ENCODE peak calls at places on chromosomes 3 and 15, in six cellular contexts. K is ovary, T is HCT116, O is stomach, M is adrenal gland, L is upper lobe of left lung. J is an unnamed sample.

GRCh38 chr3:114879059-114880031 is 267.7 kb downstream of the ZBTB20 start:
- DNase-seq in K (no peak), T (peak), O (no peak), M (peak), L (no peak), J (no peak)

GRCh38 chr15:73983211-73983727 is 8.8 kb downstream of the STOML1 start:
- DNase-seq in K (peak), T (peak), O (no peak), M (peak), L (peak), J (no peak)

GRCh38 chr15:70474367-70474681 is 289.0 kb downstream of the UACA start:
- DNase-seq in K (no peak), T (no peak), O (no peak), M (no peak), L (no peak), J (no peak)

GRCh38 chr3:184472723-184473419 is 88.7 kb upstream of the EPHB3 start:
- DNase-seq in K (no peak), T (no peak), O (no peak), M (peak), L (no peak), J (peak)

GRCh38 chr3:197793246-197793645 is 2.2 kb downstream of the LRCH3 start:
- DNase-seq in K (no peak), T (no peak), O (no peak), M (no peak), L (no peak), J (no peak)

GRCh38 chr15:54131410-54131809 is 153.2 kb downstream of the UNC13C start:
- DNase-seq in K (no peak), T (no peak), O (no peak), M (no peak), L (no peak), J (no peak)

GRCh38 chr3:51319271-51319670 is 65.8 kb upstream of the MANF start:
- DNase-seq in K (no peak), T (no peak), O (no peak), M (no peak), L (no peak), J (no peak)

GRCh38 chr15:70526974-70527325 is 236.4 kb downstream of the UACA start:
- DNase-seq in K (no peak), T (no peak), O (no peak), M (no peak), L (no peak), J (no peak)

GRCh38 chr3:35393916-35394315 is 245.4 kb upstream of the ARPP21 start:
- DNase-seq in K (no peak), T (no peak), O (no peak), M (no peak), L (no peak), J (no peak)

GRCh38 chr3:11567516-11568467 is 75.9 kb downstream of the VGLL4 start:
- DNase-seq in K (peak), T (peak), O (no peak), M (peak), L (no peak), J (no peak)

GRCh38 chr3:167941234-167941995 is 154.3 kb downstream of the GOLIM4 start:
- DNase-seq in K (no peak), T (no peak), O (no peak), M (peak), L (no peak), J (no peak)

GRCh38 chr3:13420051-13420816 is at the start of gene NUP210:
- DNase-seq in K (no peak), T (no peak), O (peak), M (peak), L (peak), J (peak)

GRCh38 chr15:66774001-66774814 is 72.2 kb downstream of the SMAD6 start:
- DNase-seq in K (peak), T (peak), O (peak), M (peak), L (peak), J (peak)

DNA sequence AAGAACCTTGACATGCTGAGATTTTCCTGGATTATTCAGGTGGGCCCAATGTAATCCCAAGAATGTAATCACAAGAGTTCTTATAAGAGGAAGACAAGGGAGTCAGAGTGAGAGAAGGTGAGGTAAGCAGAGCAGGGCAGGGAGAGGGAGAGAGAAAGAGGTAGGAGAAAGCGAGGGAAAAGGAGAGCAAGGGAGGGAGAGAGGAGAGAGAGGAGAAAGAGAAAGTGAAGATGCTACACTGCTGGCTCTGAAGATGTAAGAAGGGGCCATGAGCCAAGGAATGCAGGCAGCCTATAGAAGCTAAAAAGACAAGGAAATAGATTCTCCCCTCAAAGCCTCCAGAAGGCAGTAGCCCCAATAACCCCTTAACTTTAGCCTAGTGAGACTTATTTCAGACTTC is 28.7 kb upstream of the FAM98B start:
- DNase-seq in K (no peak), T (no peak), O (no peak), M (no peak), L (no peak), J (no peak)
- TF ChIP-seq POLR2A in K (no peak), T (no peak), O (no peak), M (no peak), L (no peak), J (no peak)

DNA sequence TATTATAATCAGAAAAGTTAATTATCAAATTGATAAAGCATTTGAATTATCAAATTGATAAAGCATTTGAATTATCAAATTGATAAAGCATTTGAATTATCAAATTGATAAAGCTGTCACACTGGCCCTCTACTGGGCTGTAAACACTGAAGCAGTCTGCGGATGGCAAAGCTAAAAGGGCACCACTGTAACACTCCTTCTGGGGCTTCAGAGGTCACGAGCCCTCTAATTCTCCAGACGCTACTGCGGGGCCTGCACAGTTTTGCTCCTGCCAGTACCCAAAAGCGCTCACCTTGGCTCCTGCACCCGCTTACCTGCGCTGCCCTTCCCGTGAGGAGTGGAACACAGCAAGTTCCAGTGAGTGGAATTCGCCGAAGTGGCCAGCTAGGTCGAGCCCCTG is 409.0 kb upstream of the KCNMB2 start:
- DNase-seq in K (no peak), T (no peak), O (no peak), M (no peak), L (no peak), J (no peak)
- TF ChIP-seq POLR2A in K (no peak), T (no peak), O (no peak), M (no peak), L (no peak), J (no peak)

GRCh38 chr3:41144631-41145030 is 54.7 kb upstream of the CTNNB1 start:
- DNase-seq in K (no peak), T (no peak), O (no peak), M (no peak), L (no peak), J (no peak)
- TF ChIP-seq POLR2A in K (no peak), T (no peak), O (no peak), M (no peak), L (no peak), J (no peak)

DNA sequence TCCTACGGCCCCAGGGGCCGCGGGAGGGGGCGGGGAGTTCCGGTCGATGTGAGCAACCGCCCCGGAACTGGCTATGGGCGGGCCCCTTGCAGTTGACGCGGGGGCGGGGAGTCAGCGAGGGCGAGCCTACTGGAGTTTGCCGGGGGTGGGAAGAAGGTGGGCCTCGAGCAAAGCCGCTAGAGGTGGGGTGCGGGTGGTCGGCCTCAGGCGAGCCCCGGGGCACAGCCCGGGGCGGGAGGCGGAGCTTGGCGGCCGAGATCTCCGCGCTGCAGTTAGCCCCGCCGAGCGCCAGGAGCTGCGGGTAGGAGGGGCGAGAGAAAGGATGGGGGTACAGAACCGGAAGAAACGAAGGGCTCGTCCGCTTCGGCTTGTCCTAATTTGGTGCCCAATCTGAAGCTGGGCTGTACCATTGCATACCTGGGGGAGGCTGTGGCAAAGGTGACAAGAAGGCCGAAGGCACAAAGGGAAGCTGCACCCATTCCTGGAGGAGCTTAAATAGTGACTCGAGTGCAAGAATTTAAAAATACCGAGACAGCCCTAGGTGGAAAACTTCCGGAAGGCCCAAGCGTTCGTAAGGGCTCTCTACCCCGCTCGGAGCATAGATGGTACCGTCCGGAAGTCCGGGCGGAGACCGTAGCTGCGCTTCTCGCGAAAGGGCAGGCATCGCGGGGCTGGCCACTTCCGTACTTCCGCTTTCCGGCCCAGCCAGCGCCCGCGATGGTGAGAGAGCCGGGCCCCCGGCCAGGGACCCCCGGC is at the start of the genes ARPC4 and TADA3:
- DNase-seq in K (peak), T (peak), O (peak), M (peak), L (peak), J (peak)
- TF ChIP-seq POLR2A in K (peak), T (no peak), O (no peak), M (peak), L (peak), J (peak)

GRCh38 chr15:96896766-96897165 is 566.3 kb downstream of the NR2F2 start:
- DNase-seq in K (no peak), T (no peak), O (no peak), M (no peak), L (no peak), J (no peak)
- TF ChIP-seq POLR2A in K (no peak), T (no peak), O (no peak), M (no peak), L (no peak), J (no peak)

GRCh38 chr3:177358968-177359600 is 161.8 kb upstream of the TBL1XR1 start:
- DNase-seq in K (peak), T (peak), O (peak), M (peak), L (peak), J (peak)
- TF ChIP-seq POLR2A in K (no peak), T (no peak), O (no peak), M (no peak), L (no peak), J (no peak)

DNA sequence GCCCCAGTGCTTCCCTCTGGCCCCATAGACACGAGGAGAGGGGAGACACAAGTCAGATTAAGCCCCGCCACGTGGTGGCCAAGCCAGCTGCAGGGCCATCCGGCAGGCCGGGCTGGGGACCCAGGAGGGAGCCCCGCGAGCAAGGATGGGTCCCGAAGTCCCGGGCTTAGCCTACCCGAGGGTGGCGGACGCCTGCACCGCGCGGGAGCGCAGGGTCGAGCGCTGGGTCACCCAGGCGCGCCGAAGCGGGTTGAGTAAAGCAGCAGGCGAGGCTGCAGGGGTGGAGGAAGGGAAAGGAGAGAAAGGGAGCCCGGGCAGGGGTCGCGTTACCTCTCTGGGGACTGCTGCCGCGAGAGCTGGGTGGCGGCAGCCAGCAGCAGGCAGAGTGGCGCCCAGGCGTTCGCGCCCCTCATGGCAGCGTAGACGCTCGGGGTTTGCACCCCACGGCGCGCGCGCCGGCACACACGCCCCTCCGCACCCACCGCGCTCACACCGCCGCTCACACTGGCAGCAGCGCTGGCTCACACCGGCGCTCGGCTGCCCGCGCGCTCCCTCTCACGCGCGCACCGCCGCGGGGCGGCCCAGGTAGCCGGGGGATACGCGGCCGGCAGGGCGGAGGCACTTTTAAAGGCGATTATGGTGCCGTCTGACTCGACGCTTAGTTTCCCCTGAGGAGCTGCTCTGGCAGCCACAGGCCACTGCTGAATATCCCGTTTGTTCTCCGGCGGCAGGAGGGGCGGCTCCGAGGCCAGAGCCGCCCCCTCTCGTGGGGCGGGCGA is at the start of gene PCOLCE2:
- DNase-seq in K (peak), T (peak), O (no peak), M (peak), L (peak), J (peak)
- TF ChIP-seq POLR2A in K (no peak), T (peak), O (no peak), M (no peak), L (peak), J (no peak)